ENCODE peak calls at places on chromosomes 7 and 10, in four cellular contexts. A is esophagus muscularis mucosa, X is tibial nerve, E is SK-N-SH. U is an unnamed sample.

GRCh38 chr10:79046326-79046725 is 22.4 kb upstream of the ZMIZ1 start:
- DNase-seq in A (no peak), X (no peak), E (no peak), U (no peak)

GRCh38 chr10:77531441-77532001 is 106.1 kb downstream of the KCNMA1 start:
- DNase-seq in X (no peak), A (no peak), E (no peak), U (no peak)

GRCh38 chr7:21902240-21902639 is 43.5 kb downstream of the CDCA7L start:
- DNase-seq in E (no peak), A (no peak), X (no peak), U (no peak)

GRCh38 chr10:45354261-45354660 is 19.8 kb upstream of the ALOX5 start:
- DNase-seq in A (no peak), E (no peak), X (no peak), U (peak; percentile 74)

GRCh38 chr10:33335550-33335799 is 1.0 kb upstream of the NRP1 start:
- DNase-seq in X (no peak), A (no peak), E (no peak), U (no peak)

GRCh38 chr10:103457176-103457712 is 1.5 kb downstream of the CALHM1 start:
- DNase-seq in E (peak; percentile 47), A (no peak), X (no peak), U (no peak)

GRCh38 chr7:83429493-83429892 is 219.4 kb downstream of the SEMA3E start:
- DNase-seq in E (no peak), A (no peak), X (no peak), U (no peak)

GRCh38 chr7:45697576-45698136 is 123.5 kb downstream of the ADCY1 start:
- DNase-seq in A (peak; percentile 66), X (no peak), E (no peak), U (no peak)

GRCh38 chr10:18134509-18134908 is 5.7 kb upstream of the CACNB2 start:
- DNase-seq in A (no peak), X (no peak), E (no peak), U (no peak)

GRCh38 chr7:43758029-43758860 is at the start of gene BLVRA:
- DNase-seq in X (peak; percentile 33), A (peak; percentile 92), E (peak; percentile 100), U (peak; percentile 86)

GRCh38 chr7:66558660-66559465 is 69.8 kb upstream of the KCTD7 start:
- DNase-seq in E (peak; percentile 46), X (no peak), A (no peak), U (no peak)

GRCh38 chr7:138886501-138886917 is 88.5 kb upstream of the ATP6V0A4 start:
- DNase-seq in X (no peak), E (peak; percentile 68), A (no peak), U (no peak)

GRCh38 chr7:80699030-80699638 is 60.7 kb downstream of the CD36 start:
- DNase-seq in A (no peak), E (peak; percentile 36), X (no peak), U (no peak)

GRCh38 chr10:79443338-79444242 is 1.8 kb downstream of the ZCCHC24 start:
- DNase-seq in A (no peak), E (no peak), X (no peak), U (no peak)

GRCh38 chr7:113004726-113005454 is 81.7 kb downstream of the GPR85 start:
- DNase-seq in A (no peak), X (no peak), E (no peak), U (no peak)

GRCh38 chr10:73232887-73233286 is 14.2 kb downstream of the DNAJC9 start:
- DNase-seq in E (no peak), X (no peak), A (no peak), U (no peak)

GRCh38 chr10:128210215-128211063 is 84.2 kb upstream of the MKI67 start:
- DNase-seq in E (peak; percentile 87), X (peak; percentile 37), A (no peak), U (peak; percentile 96)

GRCh38 chr7:116122972-116123595 is 87.3 kb upstream of the TES start:
- DNase-seq in A (no peak), E (peak; percentile 17), X (no peak), U (no peak)

GRCh38 chr7:21867816-21868646 is 77.7 kb downstream of the CDCA7L start:
- DNase-seq in X (no peak), A (no peak), E (no peak), U (no peak)

GRCh38 chr7:103710247-103710646 is 264.2 kb upstream of the SLC26A5 start:
- DNase-seq in X (no peak), A (no peak), E (no peak), U (no peak)

GRCh38 chr7:119522263-119522662 is 750.7 kb upstream of the KCND2 start:
- DNase-seq in E (no peak), X (no peak), A (no peak), U (no peak)

GRCh38 chr7:55792048-55792447 is 70.5 kb downstream of the SEPTIN14 start:
- DNase-seq in A (no peak), X (no peak), E (no peak), U (no peak)

GRCh38 chr7:19242246-19242645 is 97.0 kb upstream of the FERD3L start:
- DNase-seq in A (no peak), E (no peak), X (no peak), U (no peak)

GRCh38 chr10:21993360-21994001 is 10.0 kb downstream of the DNAJC1 start:
- DNase-seq in X (no peak), A (no peak), E (no peak), U (no peak)

GRCh38 chr7:111090834-111091233 is at the start of gene LRRN3:
- DNase-seq in X (no peak), E (peak; percentile 72), A (no peak), U (peak; percentile 26)

GRCh38 chr7:72462311-72462710 is 50.2 kb upstream of the CALN1 start:
- DNase-seq in A (no peak), E (no peak), X (no peak), U (no peak)

GRCh38 chr7:72467237-72467636 is 55.1 kb upstream of the CALN1 start:
- DNase-seq in A (no peak), X (no peak), E (no peak), U (peak; percentile 52)

GRCh38 chr7:72465521-72465920 is 53.4 kb upstream of the CALN1 start:
- DNase-seq in A (no peak), X (no peak), E (no peak), U (no peak)

GRCh38 chr7:72466797-72467196 is 54.7 kb upstream of the CALN1 start:
- DNase-seq in A (no peak), X (no peak), E (no peak), U (no peak)
- H3K27me3 ChIP-seq in A (no peaks in the 10 kb centered on the region), X (no peaks in the 10 kb centered on the region), E (no peaks in the 10 kb centered on the region), U (no peaks in the 10 kb centered on the region)

GRCh38 chr10:123772645-123773508 is 106.7 kb downstream of the GPR26 start:
- DNase-seq in A (no peak), E (no peak), X (no peak), U (no peak)

GRCh38 chr10:123766761-123767160 is 100.6 kb downstream of the GPR26 start:
- DNase-seq in X (no peak), A (no peak), E (no peak), U (no peak)

GRCh38 chr10:123771877-123772644 is 105.9 kb downstream of the GPR26 start:
- DNase-seq in E (no peak), X (no peak), A (no peak), U (no peak)

GRCh38 chr10:123766012-123766411 is 99.9 kb downstream of the GPR26 start:
- DNase-seq in E (no peak), A (no peak), X (no peak), U (no peak)

DNA sequence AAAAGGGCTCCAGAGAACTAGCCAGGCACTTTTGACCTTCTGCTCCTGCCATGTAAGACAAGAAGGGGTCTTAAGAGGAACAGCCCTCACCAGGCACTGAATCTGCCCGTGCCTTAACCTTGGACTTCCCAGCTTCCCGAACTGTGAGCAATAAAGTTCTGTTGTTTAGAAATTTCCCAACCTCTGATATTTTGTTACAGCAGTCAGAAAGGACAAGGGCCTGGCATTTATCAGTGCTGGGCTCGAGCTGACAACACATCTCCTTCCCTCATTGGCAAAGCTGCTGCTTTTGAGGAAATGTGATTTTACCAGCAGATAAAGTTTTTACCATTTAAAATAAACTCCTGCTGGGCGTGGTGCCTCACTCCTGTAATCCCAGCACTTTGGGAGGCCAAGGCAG is 103.5 kb downstream of the GPR26 start:
- DNase-seq in E (no peak), X (no peak), A (no peak), U (no peak)
- TF ChIP-seq EP300 in E (no peak), X (no peak), A (no peak), U (no peak)

GRCh38 chr10:71392791-71393781 is 3.6 kb upstream of the CDH23 start:
- DNase-seq in X (no peak), E (no peak), A (no peak), U (no peak)
- H3K27me3 ChIP-seq in X (no peaks in the 10 kb centered on the region), E (peaks cover 41% of the 10 kb centered on the region), A (no peaks in the 10 kb centered on the region), U (no peaks in the 10 kb centered on the region)

GRCh38 chr10:35136263-35136815 is 9.7 kb downstream of the CREM start:
- DNase-seq in A (no peak), E (no peak), X (no peak), U (no peak)
- TF ChIP-seq EP300 in A (no peak), E (no peak), X (no peak), U (no peak)

GRCh38 chr7:28130277-28130676 is 50.3 kb downstream of the JAZF1 start:
- DNase-seq in A (no peak), X (no peak), E (no peak), U (no peak)
- H3K27me3 ChIP-seq in A (no peaks in the 10 kb centered on the region), X (no peaks in the 10 kb centered on the region), E (no peaks in the 10 kb centered on the region), U (no peaks in the 10 kb centered on the region)

GRCh38 chr10:100155936-100156335 is 29.9 kb downstream of the ERLIN1 start:
- DNase-seq in X (no peak), E (no peak), A (no peak), U (no peak)

GRCh38 chr10:100153239-100153840 is 32.5 kb downstream of the ERLIN1 start:
- DNase-seq in A (no peak), X (no peak), E (peak; percentile 80), U (no peak)

GRCh38 chr10:100148353-100149211 is 37.2 kb downstream of the ERLIN1 start:
- DNase-seq in A (peak; percentile 74), X (no peak), E (no peak), U (no peak)

GRCh38 chr10:100146875-100147665 is 38.8 kb downstream of the ERLIN1 start:
- DNase-seq in X (no peak), A (peak; percentile 81), E (no peak), U (no peak)

DNA sequence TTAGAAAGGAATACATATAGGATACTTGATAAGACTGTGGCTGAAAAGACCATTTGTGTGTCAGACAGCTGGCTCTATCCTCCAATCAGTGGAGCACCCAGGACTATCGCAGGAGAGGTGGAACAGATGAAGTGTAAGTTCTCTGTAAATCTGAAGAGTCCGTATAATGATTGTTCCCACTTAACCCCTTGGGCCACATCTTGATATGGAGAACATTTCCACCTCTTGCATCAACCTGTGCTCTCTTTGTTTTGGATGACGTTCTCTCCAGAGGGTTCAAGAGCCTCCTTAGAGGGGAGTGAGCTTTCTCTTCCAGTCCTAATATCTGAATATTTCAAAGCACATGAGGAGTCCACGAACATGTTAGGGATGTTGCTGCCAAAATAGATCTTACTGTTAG is 33.9 kb downstream of the ERLIN1 start:
- DNase-seq in E (no peak), A (no peak), X (no peak), U (no peak)
- TF ChIP-seq EP300 in E (no peak), A (no peak), X (no peak), U (no peak)

U was measured in upper lobe of left lung.